ENCODE peak calls at places on chromosomes 6 and 20, in four cellular contexts. S, E, Q and H are unnamed samples. For H3K4me1, the result is how much of the 10 kb centered on the place peaks cover.

GRCh38 chr6:166351715-166352285 is 9.5 kb upstream of the SFT2D1 start:
- DNase-seq in S (peak), E (peak), Q (no peak), H (no peak)

GRCh38 chr6:168223755-168224154 is 95.8 kb downstream of the DACT2 start:
- DNase-seq in S (no peak), E (no peak), Q (no peak), H (no peak)

GRCh38 chr20:64064145-64064698 is 1.2 kb downstream of the TCEA2 start:
- DNase-seq in S (no peak), E (no peak), Q (no peak), H (no peak)

GRCh38 chr6:53014034-53014433 is 18.9 kb upstream of the GSTA4 start:
- DNase-seq in S (peak), E (no peak), Q (no peak), H (no peak)

GRCh38 chr20:36498386-36499179 is 42.7 kb upstream of the MYL9 start:
- DNase-seq in S (no peak), E (no peak), Q (no peak), H (no peak)

GRCh38 chr6:131532476-131533108 is 40.4 kb upstream of the ARG1 start:
- DNase-seq in S (no peak), E (no peak), Q (no peak), H (peak)

GRCh38 chr6:29845405-29846006 is 17.9 kb downstream of the HLA-G start:
- DNase-seq in S (peak), E (no peak), Q (no peak), H (peak)

GRCh38 chr6:167742719-167743303 is 83.9 kb upstream of the AFDN start:
- DNase-seq in S (no peak), E (no peak), Q (no peak), H (no peak)

GRCh38 chr20:33291830-33292355 is 8.9 kb downstream of the BPIFB1 start:
- DNase-seq in S (peak), E (peak), Q (peak), H (peak)

GRCh38 chr6:6804843-6805680 is 216.5 kb downstream of the LY86 start:
- DNase-seq in S (no peak), E (no peak), Q (no peak), H (no peak)

GRCh38 chr6:54125493-54125892 is 14.2 kb downstream of the MLIP start:
- DNase-seq in S (no peak), E (no peak), Q (no peak), H (no peak)

GRCh38 chr20:48679603-48680002 is 148.2 kb downstream of the PREX1 start:
- DNase-seq in S (peak), E (no peak), Q (no peak), H (no peak)

GRCh38 chr20:52494244-52494643 is 302.7 kb upstream of the ZFP64 start:
- DNase-seq in S (peak), E (no peak), Q (no peak), H (no peak)

GRCh38 chr6:69155467-69155866 is 520.4 kb downstream of the ADGRB3 start:
- DNase-seq in S (no peak), E (no peak), Q (no peak), H (no peak)

GRCh38 chr6:158536891-158537798 is 22.7 kb upstream of the TMEM181 start:
- DNase-seq in S (peak), E (peak), Q (no peak), H (no peak)

GRCh38 chr6:169695131-169695530 is 6.7 kb downstream of the WDR27 start:
- DNase-seq in S (no peak), E (no peak), Q (no peak), H (no peak)

GRCh38 chr20:3759884-3760283 is 7.7 kb downstream of the ADISSP start:
- DNase-seq in S (no peak), E (no peak), Q (no peak), H (no peak)

GRCh38 chr6:42104095-42104806 is 38.2 kb downstream of the C6orf132 start:
- DNase-seq in S (peak), E (peak), Q (peak), H (peak)

GRCh38 chr20:17971571-17972013 is 2.8 kb downstream of the MGME1 start:
- DNase-seq in S (no peak), E (no peak), Q (no peak), H (no peak)

GRCh38 chr6:42120895-42121865 is 21.2 kb downstream of the C6orf132 start:
- DNase-seq in S (no peak), E (peak), Q (no peak), H (no peak)

GRCh38 chr6:167056370-167056769 is 57.2 kb downstream of the CEP43 start:
- DNase-seq in S (no peak), E (no peak), Q (no peak), H (peak)

GRCh38 chr6:41502607-41503434 is 43.4 kb upstream of the FOXP4 start:
- DNase-seq in S (peak), E (no peak), Q (no peak), H (no peak)

GRCh38 chr6:17042422-17043147 is 59.3 kb upstream of the STMND1 start:
- DNase-seq in S (peak), E (no peak), Q (no peak), H (no peak)

GRCh38 chr6:141969201-141969600 is 163.5 kb upstream of the GJE1 start:
- DNase-seq in S (no peak), E (no peak), Q (no peak), H (no peak)

GRCh38 chr6:53203483-53203882 is 54.8 kb upstream of the GCM1 start:
- DNase-seq in S (no peak), E (no peak), Q (no peak), H (no peak)

GRCh38 chr6:151324079-151324825 is 67.1 kb downstream of the ZBTB2 start:
- DNase-seq in S (peak), E (peak), Q (peak), H (peak)

GRCh38 chr6:81889644-81890043 is 137.2 kb upstream of the TENT5A start:
- DNase-seq in S (no peak), E (no peak), Q (no peak), H (no peak)

GRCh38 chr6:20367716-20368485 is 33.8 kb upstream of the E2F3 start:
- DNase-seq in S (peak), E (no peak), Q (no peak), H (no peak)

GRCh38 chr6:113486172-113486571 is 371.0 kb upstream of the MARCKS start:
- DNase-seq in S (peak), E (no peak), Q (no peak), H (no peak)

GRCh38 chr20:33947709-33948295 is 45.9 kb upstream of the RALY start:
- DNase-seq in S (peak), E (no peak), Q (no peak), H (peak)

GRCh38 chr6:82458147-82458546 is 94.5 kb downstream of the TPBG start:
- DNase-seq in S (no peak), E (no peak), Q (no peak), H (no peak)

GRCh38 chr20:34680586-34680985 is 3.7 kb upstream of the PIGU start:
- DNase-seq in S (no peak), E (no peak), Q (no peak), H (no peak)

GRCh38 chr6:162728177-162728571 is 400 bp downstream of the PACRG start:
- DNase-seq in S (no peak), E (no peak), Q (no peak), H (no peak)

GRCh38 chr20:16761305-16761829 is 13.2 kb downstream of the OTOR start:
- DNase-seq in S (peak), E (peak), Q (no peak), H (peak)

GRCh38 chr6:27088068-27088467 is 159.4 kb upstream of the PRSS16 start:
- DNase-seq in S (no peak), E (no peak), Q (no peak), H (no peak)

GRCh38 chr6:27096834-27097511 is 150.5 kb upstream of the PRSS16 start:
- DNase-seq in S (peak), E (peak), Q (no peak), H (no peak)

GRCh38 chr6:27095914-27096313 is 151.6 kb upstream of the PRSS16 start:
- DNase-seq in S (no peak), E (no peak), Q (no peak), H (no peak)

GRCh38 chr6:27091661-27092315 is 155.7 kb upstream of the PRSS16 start:
- DNase-seq in S (peak), E (no peak), Q (no peak), H (peak)

GRCh38 chr6:27092316-27092692 is 155.2 kb upstream of the PRSS16 start:
- DNase-seq in S (no peak), E (no peak), Q (no peak), H (no peak)
- H3K4me3 ChIP-seq in S (peak), E (no peak), Q (no peak), H (no peak)

GRCh38 chr6:155228549-155229166 is 35.2 kb upstream of the CLDN20 start:
- DNase-seq in S (peak), E (no peak), Q (no peak), H (no peak)
- H3K27ac ChIP-seq in S (no peak), E (no peak), Q (no peak), H (no peak)

DNA sequence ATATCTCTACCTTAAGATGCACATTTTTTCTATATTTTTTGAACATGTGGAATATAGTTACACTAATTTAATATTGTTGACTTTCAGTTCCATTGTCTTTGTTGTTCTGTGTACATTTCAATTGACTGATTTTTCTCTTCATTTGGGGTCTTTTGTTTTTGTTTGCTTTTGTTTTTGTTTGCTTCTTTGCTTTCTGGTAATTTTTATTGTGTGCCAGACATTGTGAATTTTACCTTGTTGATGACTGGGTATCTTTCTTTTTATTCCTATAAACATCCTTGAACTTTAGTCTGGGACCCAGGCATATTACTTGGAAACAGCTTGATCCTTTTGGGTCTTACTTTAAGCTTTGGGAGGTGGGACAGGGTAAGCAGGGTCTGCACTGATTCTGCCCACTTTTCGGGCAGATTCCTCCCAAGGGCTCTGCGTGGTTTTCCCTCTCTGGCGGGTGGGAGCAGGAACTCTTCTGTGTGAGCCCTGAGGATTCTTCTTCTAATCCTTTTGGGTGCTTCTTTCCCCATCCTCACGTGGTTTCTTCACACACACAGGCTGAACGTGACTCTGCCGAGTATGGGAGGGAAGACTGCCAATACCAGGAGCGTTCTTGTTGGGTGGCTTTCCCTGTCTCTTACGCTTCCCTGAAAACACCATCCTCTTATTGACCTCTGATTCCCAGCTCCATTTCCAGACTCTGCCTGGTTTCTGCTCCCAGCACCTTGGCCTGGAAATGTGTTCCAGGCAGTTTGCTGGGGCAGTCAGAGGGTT is 200.5 kb downstream of the ARID1B start:
- DNase-seq in S (no peak), E (no peak), Q (no peak), H (no peak)
- H3K4me1 ChIP-seq in S (under half), E (under half), Q (half or more), H (under half)

GRCh38 chr6:30887901-30888300 is 3.6 kb downstream of the DDR1 start:
- DNase-seq in S (no peak), E (no peak), Q (no peak), H (no peak)
- H3K4me3 ChIP-seq in S (no peak), E (no peak), Q (no peak), H (no peak)

DNA sequence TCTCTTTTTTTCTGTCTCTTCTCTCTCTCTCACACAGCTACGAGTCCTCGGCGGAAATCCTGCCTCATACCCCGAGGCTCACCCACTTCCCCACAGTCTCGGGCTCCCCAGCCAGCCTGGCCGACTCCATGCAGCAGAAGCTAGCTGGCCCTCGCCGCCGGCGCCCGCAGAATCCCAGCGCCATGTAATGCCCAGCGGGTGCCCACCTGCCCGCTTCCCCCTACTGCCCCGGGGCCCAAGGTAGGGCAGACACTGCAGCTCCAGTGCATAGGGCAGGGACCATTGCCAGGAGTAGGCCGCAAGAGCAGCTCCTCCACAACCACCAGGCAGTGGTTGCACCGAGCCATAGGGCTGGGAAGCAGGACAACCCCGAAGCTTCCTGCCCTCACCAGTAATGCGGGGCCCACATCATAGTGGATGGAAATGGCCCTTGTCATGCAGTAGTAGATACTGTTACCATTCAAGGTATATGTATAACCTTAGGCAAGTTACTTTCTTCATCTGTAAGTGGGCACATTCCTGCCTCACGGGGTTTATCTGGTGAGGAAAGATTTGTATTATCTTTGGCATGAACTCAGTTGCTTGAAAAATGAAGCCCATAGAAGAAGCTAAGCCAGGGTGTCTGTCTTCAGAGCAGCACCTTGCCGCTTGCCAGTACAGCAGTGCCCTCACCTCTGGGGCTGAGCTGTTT is 36.9 kb upstream of the ID1 start:
- DNase-seq in S (no peak), E (no peak), Q (no peak), H (no peak)
- H3K27ac ChIP-seq in S (peak), E (peak), Q (no peak), H (no peak)

GRCh38 chr20:19815553-19815991 is 57.5 kb downstream of the RIN2 start:
- DNase-seq in S (peak), E (no peak), Q (no peak), H (no peak)
- H3K4me1 ChIP-seq in S (under half), E (under half), Q (under half), H (under half)

GRCh38 chr6:109007521-109007920 is 87.1 kb downstream of the SESN1 start:
- DNase-seq in S (no peak), E (no peak), Q (no peak), H (no peak)
- H3K4me3 ChIP-seq in S (peak), E (no peak), Q (no peak), H (peak)

DNA sequence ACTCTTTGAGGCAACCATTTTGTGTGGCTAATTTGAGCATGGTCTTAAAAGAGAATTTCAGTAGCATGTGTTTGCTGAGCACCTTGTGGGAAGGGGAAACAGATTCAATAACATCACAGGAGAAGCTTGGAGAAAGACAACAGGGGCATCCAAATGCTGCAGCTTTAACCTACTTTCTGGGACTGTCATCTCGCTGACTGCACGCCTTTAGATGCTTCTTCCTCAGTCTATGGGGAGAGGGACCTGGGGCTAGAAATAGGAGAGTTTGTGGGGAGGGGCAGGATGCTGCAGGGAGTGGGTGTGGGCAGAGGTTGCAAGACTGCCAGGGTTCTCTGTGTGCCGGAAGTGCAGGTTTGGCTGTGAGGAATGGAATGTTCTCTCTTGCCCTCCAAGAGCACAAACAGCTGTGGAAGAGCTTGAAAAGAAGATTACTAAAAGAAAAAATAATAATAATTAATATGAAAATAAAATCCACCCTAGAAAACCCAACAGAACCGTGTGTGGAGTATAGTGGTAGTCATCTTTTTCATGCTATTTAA is 93.2 kb downstream of the FOXO3 start:
- DNase-seq in S (no peak), E (peak), Q (no peak), H (no peak)
- H3K27ac ChIP-seq in S (peak), E (peak), Q (no peak), H (no peak)

GRCh38 chr20:50527068-50527605 is 17.0 kb downstream of the PTPN1 start:
- DNase-seq in S (no peak), E (no peak), Q (no peak), H (no peak)

GRCh38 chr20:50528804-50529351 is 18.7 kb downstream of the PTPN1 start:
- DNase-seq in S (no peak), E (no peak), Q (no peak), H (no peak)

GRCh38 chr20:50526403-50526989 is 16.3 kb downstream of the PTPN1 start:
- DNase-seq in S (no peak), E (no peak), Q (no peak), H (no peak)

GRCh38 chr20:50532231-50532630 is 22.0 kb downstream of the PTPN1 start:
- DNase-seq in S (no peak), E (no peak), Q (no peak), H (no peak)

GRCh38 chr20:50528129-50528528 is 17.9 kb downstream of the PTPN1 start:
- DNase-seq in S (no peak), E (no peak), Q (no peak), H (no peak)
- H3K4me1 ChIP-seq in S (under half), E (under half), Q (half or more), H (half or more)